ENCODE peak calls at places on chromosomes 12 and 14, in four cellular contexts. Z is left colon, J is nephron progenitor cell, K is small intestine. L is an unnamed sample.

GRCh38 chr14:89384636-89385035 is 32.4 kb downstream of the FOXN3 start:
- DNase-seq in J (no peak), K (no peak), Z (no peak), L (no peak)

GRCh38 chr12:43550831-43551270 is 1.2 kb downstream of the ADAMTS20 start:
- DNase-seq in J (peak; percentile 47), K (no peak), Z (no peak), L (no peak)

GRCh38 chr14:103450423-103450822 is 65.2 kb downstream of the MARK3 start:
- DNase-seq in Z (no peak), K (no peak), J (no peak), L (no peak)

GRCh38 chr14:34086358-34086757 is 135.5 kb upstream of the EGLN3 start:
- DNase-seq in J (no peak), Z (no peak), K (no peak), L (no peak)

GRCh38 chr14:61877050-61877390 is 114.8 kb downstream of the SNAPC1 start:
- DNase-seq in J (no peak), K (no peak), Z (no peak), L (no peak)

GRCh38 chr14:64752909-64753308 is 48.7 kb downstream of the PLEKHG3 start:
- DNase-seq in K (no peak), J (no peak), Z (no peak), L (no peak)

GRCh38 chr12:42296503-42297109 is 29.3 kb downstream of the ZCRB1 start:
- DNase-seq in J (no peak), Z (no peak), K (peak; percentile 17), L (peak; percentile 55)

GRCh38 chr12:48998497-48999353 is 450 bp downstream of the DDN start:
- DNase-seq in Z (peak; percentile 47), J (no peak), K (peak; percentile 59), L (peak; percentile 34)

GRCh38 chr14:21278632-21279031 is 1.3 kb upstream of the RPGRIP1 start:
- DNase-seq in K (no peak), J (no peak), Z (no peak), L (no peak)

GRCh38 chr14:56173360-56173922 is 55.2 kb downstream of the PELI2 start:
- DNase-seq in K (no peak), Z (no peak), J (no peak), L (no peak)

GRCh38 chr14:93281937-93282336 is 50.9 kb downstream of the BTBD7 start:
- DNase-seq in J (no peak), K (no peak), Z (no peak), L (no peak)

GRCh38 chr14:73457050-73457934 is 1.1 kb downstream of the NUMB start:
- DNase-seq in Z (peak; percentile 57), J (no peak), K (peak; percentile 55), L (peak; percentile 64)

GRCh38 chr14:64728856-64729255 is 24.6 kb downstream of the PLEKHG3 start:
- DNase-seq in J (no peak), Z (no peak), K (no peak), L (no peak)

GRCh38 chr12:109983432-109984142 is 12.6 kb downstream of the GIT2 start:
- DNase-seq in Z (no peak), K (no peak), J (no peak), L (no peak)

GRCh38 chr14:71437870-71438269 is 494.4 kb upstream of the RGS6 start:
- DNase-seq in Z (no peak), J (no peak), K (no peak), L (no peak)

GRCh38 chr12:38282886-38283285 is 33.7 kb upstream of the ALG10B start:
- DNase-seq in K (no peak), J (no peak), Z (no peak), L (peak; percentile 18)

GRCh38 chr14:38992067-38992835 is 110.8 kb downstream of the SEC23A start:
- DNase-seq in Z (no peak), J (no peak), K (no peak), L (no peak)

GRCh38 chr12:95591731-95592130 is 40.5 kb upstream of the USP44 start:
- DNase-seq in K (no peak), Z (no peak), J (no peak), L (no peak)

GRCh38 chr12:9798008-9798619 is 29.2 kb upstream of the KLRF1 start:
- DNase-seq in J (peak; percentile 29), K (peak; percentile 82), Z (no peak), L (peak; percentile 56)

GRCh38 chr14:22549304-22549962 is 39.6 kb downstream of the DAD1 start:
- DNase-seq in K (no peak), Z (no peak), J (no peak), L (no peak)

GRCh38 chr14:30551460-30551859 is 7.5 kb upstream of the G2E3 start:
- DNase-seq in Z (no peak), K (no peak), J (no peak), L (no peak)

GRCh38 chr12:45426294-45426693 is 210.4 kb downstream of the ANO6 start:
- DNase-seq in K (no peak), J (no peak), Z (no peak), L (no peak)

GRCh38 chr12:10968765-10969456 is 17.8 kb downstream of the TAS2R50 start:
- DNase-seq in J (no peak), Z (no peak), K (peak; percentile 22), L (no peak)

GRCh38 chr14:94971750-94972149 is 185.6 kb downstream of the DICER1 start:
- DNase-seq in J (no peak), K (no peak), Z (no peak), L (no peak)

GRCh38 chr12:54051916-54052744 is 1.5 kb upstream of the HOXC4 start:
- DNase-seq in Z (no peak), K (peak; percentile 58), J (peak; percentile 80), L (no peak)

GRCh38 chr14:62138593-62138992 is 376.4 kb downstream of the SNAPC1 start:
- DNase-seq in K (no peak), J (no peak), Z (no peak), L (no peak)

GRCh38 chr14:76382495-76382832 is 6.5 kb downstream of the ESRRB start:
- DNase-seq in K (no peak), J (no peak), Z (no peak), L (no peak)

GRCh38 chr12:109255377-109255776 is 53.7 kb downstream of the FOXN4 start:
- DNase-seq in Z (no peak), K (no peak), J (no peak), L (no peak)

GRCh38 chr12:104784592-104784991 is 173.5 kb downstream of the SLC41A2 start:
- DNase-seq in Z (no peak), J (no peak), K (no peak), L (no peak)

L was measured in RKO.